ENCODE peak calls at places on chromosome 3, in eight cellular contexts. W is AG04450, J is HL-60, F is suprapubic skin, U is substantia nigra, B is caudate nucleus, C is tibial artery, G is SJSA1. S is an unnamed sample.

GRCh38 chr3:23822559-23822958 is 16.8 kb downstream of the UBE2E1 start:
- DNase-seq in U (no peak), W (no peak), B (no peak), J (no peak), F (no peak), C (no peak), G (no peak), S (no peak)

GRCh38 chr3:67648701-67649100 is 5.7 kb downstream of the SUCLG2 start:
- DNase-seq in F (no peak), G (peak; percentile 5), B (no peak), J (no peak), U (no peak), W (no peak), C (no peak), S (no peak)

GRCh38 chr3:196843435-196844110 is 24.1 kb upstream of the SENP5 start:
- DNase-seq in W (no peak), U (no peak), J (no peak), C (no peak), B (no peak), F (no peak), G (no peak), S (no peak)

GRCh38 chr3:31974454-31974853 is 6.6 kb downstream of the OSBPL10 start:
- DNase-seq in W (peak; percentile 76), F (no peak), B (no peak), U (no peak), C (no peak), J (no peak), G (peak; percentile 66), S (no peak)

GRCh38 chr3:4722103-4722502 is 229.0 kb downstream of the ITPR1 start:
- DNase-seq in W (no peak), B (peak; percentile 52), U (no peak), C (no peak), G (peak; percentile 48), F (no peak), J (peak; percentile 16), S (no peak)

GRCh38 chr3:57164217-57164605 is 942 bp downstream of the IL17RD start:
- DNase-seq in W (no peak), C (no peak), G (no peak), B (no peak), J (no peak), U (no peak), F (no peak), S (no peak)

GRCh38 chr3:142888484-142889262 is at the start of gene PCOLCE2:
- DNase-seq in C (peak; percentile 70), G (peak; percentile 3), J (no peak), F (peak; percentile 77), U (no peak), W (no peak), B (no peak), S (no peak)

GRCh38 chr3:136642714-136643113 is 109.5 kb downstream of the STAG1 start:
- DNase-seq in G (no peak), F (no peak), J (no peak), B (no peak), U (no peak), W (no peak), C (no peak), S (no peak)

GRCh38 chr3:179885950-179886349 is 150.8 kb downstream of the PEX5L start:
- DNase-seq in W (no peak), C (no peak), F (no peak), B (no peak), J (no peak), G (no peak), U (no peak), S (no peak)

GRCh38 chr3:23696842-23697241 is 108.9 kb upstream of the UBE2E1 start:
- DNase-seq in U (no peak), C (no peak), F (no peak), W (no peak), G (no peak), J (no peak), B (no peak), S (no peak)

GRCh38 chr3:2071531-2071930 is 27.1 kb upstream of the CNTN4 start:
- DNase-seq in C (no peak), B (no peak), F (no peak), U (no peak), J (no peak), G (no peak), W (no peak), S (no peak)

GRCh38 chr3:8868996-8869395 is 94.3 kb downstream of the RAD18 start:
- DNase-seq in C (no peak), B (no peak), W (no peak), J (no peak), G (no peak), U (no peak), F (no peak), S (no peak)
- H3K27ac ChIP-seq in C (no peak overlapping the region), B (no peak overlapping the region), W (peak overlapping the region; percentile 83), J (no peak overlapping the region), G (peak overlapping the region; percentile 73), U (no peak overlapping the region), F (no peak overlapping the region), S (no peak overlapping the region)

DNA sequence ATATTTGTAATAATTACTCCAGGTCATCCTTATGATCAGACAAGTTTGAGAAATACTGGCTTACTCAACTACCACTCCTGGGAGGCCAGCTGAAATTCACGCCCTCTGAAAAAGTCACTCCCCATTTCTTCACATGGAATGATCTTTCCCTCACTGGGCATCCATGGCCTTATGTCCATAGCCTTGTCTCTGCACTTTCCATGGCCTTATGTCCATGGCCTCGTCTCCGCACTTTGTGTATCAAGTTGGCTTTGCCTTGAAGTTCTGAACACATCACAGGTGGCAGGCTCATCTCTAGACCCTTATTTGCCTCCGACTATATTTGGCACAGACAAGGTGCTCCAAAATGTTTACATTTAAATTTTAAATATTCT is 58.1 kb upstream of the HACD2 start:
- DNase-seq in U (no peak), G (no peak), C (no peak), J (no peak), W (no peak), F (no peak), B (no peak), S (no peak)
- H3K27ac ChIP-seq in U (no peak overlapping the region), G (no peak overlapping the region), C (peak overlapping the region; percentile 94), J (no peak overlapping the region), W (peak overlapping the region; percentile 23), F (no peak overlapping the region), B (no peak overlapping the region), S (peak overlapping the region; percentile 7)

DNA sequence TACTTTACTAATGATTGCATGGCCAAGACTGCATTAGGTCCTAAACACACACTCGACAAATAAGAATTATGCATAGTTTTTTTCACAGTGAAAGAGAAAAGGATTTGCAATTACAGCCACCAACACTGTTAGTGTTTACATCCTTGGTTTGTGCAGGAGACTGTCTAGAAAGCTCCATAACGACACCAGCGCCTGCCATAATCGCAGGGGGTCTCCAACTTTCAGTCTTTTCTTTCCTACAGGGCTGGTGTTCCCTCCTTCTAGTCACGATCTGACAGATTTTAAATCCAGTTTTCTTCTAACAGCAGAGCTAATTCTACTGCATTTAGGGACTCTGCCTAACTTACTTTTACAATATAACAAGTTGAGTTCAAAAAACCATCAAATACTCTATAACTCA is 58.0 kb downstream of the CLASP2 start:
- DNase-seq in C (no peak), J (no peak), F (no peak), B (no peak), W (no peak), G (no peak), U (peak; percentile 26), S (no peak)
- H3K27ac ChIP-seq in C (peak overlapping the region; percentile 68), J (peak overlapping the region; percentile 47), F (peak overlapping the region; percentile 78), B (peak overlapping the region; percentile 97), W (peak overlapping the region; percentile 62), G (peak overlapping the region; percentile 41), U (peak overlapping the region; percentile 96), S (no peak overlapping the region)

DNA sequence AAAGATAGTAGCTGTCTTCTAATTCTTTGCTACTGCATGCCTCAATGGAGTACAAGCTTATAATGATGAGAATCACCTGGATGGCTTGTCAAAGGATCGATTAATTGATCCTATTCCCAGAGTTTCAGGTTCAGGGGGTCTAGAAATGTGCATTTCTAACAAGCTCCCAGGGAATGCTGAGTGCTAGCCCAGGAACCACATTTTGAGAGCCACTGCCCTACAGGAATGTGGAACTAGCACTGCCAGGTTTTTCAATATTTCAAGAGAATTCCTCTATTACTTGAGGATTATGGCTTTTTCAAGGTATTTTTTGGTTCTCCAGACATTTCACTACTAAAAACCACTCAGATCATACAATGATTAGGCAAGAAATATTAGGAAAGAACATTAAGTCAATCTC is 52.7 kb downstream of the RARB start:
- DNase-seq in B (no peak), G (no peak), J (no peak), C (no peak), U (no peak), W (no peak), F (no peak), S (no peak)
- H3K27ac ChIP-seq in B (no peak overlapping the region), G (no peak overlapping the region), J (no peak overlapping the region), C (peak overlapping the region; percentile 79), U (no peak overlapping the region), W (no peak overlapping the region), F (no peak overlapping the region), S (no peak overlapping the region)

DNA sequence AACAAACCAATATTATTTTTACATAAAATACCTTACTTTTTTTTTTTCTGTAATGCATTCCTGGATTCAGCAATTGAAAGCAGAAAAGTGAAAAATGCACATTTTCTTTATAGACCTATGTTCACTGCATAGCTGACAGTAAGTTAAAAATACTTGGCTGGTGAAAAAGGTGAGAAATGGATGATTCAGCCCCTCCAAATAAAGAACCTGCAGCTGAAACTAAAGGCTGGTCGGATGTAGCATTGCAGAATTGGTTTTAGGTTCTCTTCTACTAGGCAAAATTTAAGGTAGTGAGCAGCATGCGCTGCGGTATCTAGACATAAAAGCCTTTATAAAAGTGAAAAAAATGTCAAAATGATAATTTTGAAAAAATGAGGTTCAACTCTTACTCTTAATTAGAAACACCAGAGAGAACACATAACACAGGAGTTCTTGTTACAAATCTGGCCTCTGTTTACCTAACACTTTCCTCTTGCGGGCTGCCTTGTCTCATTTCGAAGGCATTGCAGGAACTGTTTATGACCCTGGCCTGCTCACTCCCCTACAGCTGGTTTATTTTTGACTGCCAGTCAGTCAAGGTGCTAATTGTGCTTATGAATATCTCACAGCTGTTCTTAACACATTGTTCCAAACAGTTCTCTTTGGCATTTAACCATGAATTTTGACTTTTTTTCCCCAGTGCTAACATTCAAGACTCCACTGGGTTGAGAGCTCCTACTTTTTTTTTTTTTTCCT is 455.4 kb upstream of the TBL1XR1 start:
- DNase-seq in F (no peak), W (no peak), C (no peak), J (no peak), B (peak; percentile 26), U (no peak), G (no peak), S (no peak)
- H3K27ac ChIP-seq in F (no peak overlapping the region), W (no peak overlapping the region), C (no peak overlapping the region), J (no peak overlapping the region), B (peak overlapping the region; percentile 76), U (no peak overlapping the region), G (no peak overlapping the region), S (peak overlapping the region; percentile 11)

DNA sequence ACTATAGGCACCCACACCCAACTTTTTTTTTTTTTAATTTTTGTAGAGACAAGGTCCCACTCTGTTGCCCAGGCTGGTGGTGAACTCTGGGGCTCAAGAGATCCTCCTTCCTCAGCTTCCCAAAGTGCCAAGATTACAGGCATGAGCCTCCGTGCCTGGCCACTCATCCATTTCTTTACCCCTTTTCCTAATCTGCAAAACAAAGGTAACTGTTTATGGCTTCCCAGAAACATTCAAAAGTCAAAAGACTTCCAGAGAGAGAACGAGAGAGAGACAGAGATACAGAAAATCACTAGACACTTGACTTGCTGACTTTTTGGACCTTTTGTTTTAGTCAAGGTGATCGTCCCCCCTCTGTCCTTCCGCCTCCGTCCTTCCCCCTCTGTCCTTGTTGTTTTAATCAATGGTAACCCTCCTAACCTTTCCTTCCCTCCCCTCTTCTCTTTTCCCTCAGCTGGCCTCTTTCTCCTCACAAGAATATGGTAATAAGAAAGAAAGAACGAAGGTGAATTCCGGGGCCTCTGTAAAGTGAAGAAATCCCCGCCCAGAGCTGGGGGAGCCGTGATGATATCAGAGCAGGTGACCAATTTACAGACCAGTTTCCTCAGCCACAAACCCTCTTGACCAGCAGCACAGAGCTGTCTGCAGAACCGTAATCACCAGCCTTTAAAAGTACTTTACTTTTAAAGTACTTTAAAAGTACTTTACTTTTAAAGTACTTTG is 21.9 kb downstream of the KLHL6 start:
- DNase-seq in W (no peak), U (no peak), F (no peak), B (no peak), C (no peak), J (no peak), G (no peak), S (no peak)
- H3K27ac ChIP-seq in W (no peak overlapping the region), U (no peak overlapping the region), F (no peak overlapping the region), B (no peak overlapping the region), C (no peak overlapping the region), J (no peak overlapping the region), G (no peak overlapping the region), S (no peak overlapping the region)